ENCODE peak calls at places on chromosome 20, in six cellular contexts. One of them, this sample, is unnamed.

GRCh38 chr20:25317351-25318075 is 69.6 kb downstream of the PYGB start:
- DNase-seq in CD8-positive, alpha-beta memory T cell: no peak
- DNase-seq in aorta: no peak
- DNase-seq in testis: peak
- DNase-seq in upper lobe of right lung: peak
- DNase-seq in tibial artery: peak
- DNase-seq in this sample: no peak

GRCh38 chr20:17419459-17419858 is 111.7 kb downstream of the BFSP1 start:
- DNase-seq in upper lobe of right lung: no peak
- DNase-seq in tibial artery: no peak
- DNase-seq in testis: no peak
- DNase-seq in aorta: no peak
- DNase-seq in CD8-positive, alpha-beta memory T cell: no peak
- DNase-seq in this sample: no peak

GRCh38 chr20:1566701-1567100 is 9.2 kb upstream of the SIRPD start:
- DNase-seq in tibial artery: no peak
- DNase-seq in upper lobe of right lung: no peak
- DNase-seq in testis: no peak
- DNase-seq in CD8-positive, alpha-beta memory T cell: no peak
- DNase-seq in aorta: no peak
- DNase-seq in this sample: no peak

GRCh38 chr20:61768926-61769832 is 296.5 kb downstream of the TAF4 start:
- DNase-seq in CD8-positive, alpha-beta memory T cell: no peak
- DNase-seq in aorta: peak
- DNase-seq in testis: no peak
- DNase-seq in upper lobe of right lung: no peak
- DNase-seq in tibial artery: peak
- DNase-seq in this sample: no peak

GRCh38 chr20:6766433-6766832 is 1.1 kb upstream of the BMP2 start:
- DNase-seq in CD8-positive, alpha-beta memory T cell: no peak
- DNase-seq in aorta: no peak
- DNase-seq in upper lobe of right lung: no peak
- DNase-seq in tibial artery: no peak
- DNase-seq in testis: no peak
- DNase-seq in this sample: no peak

GRCh38 chr20:10982692-10983091 is 308.9 kb upstream of the JAG1 start:
- DNase-seq in tibial artery: peak
- DNase-seq in upper lobe of right lung: no peak
- DNase-seq in aorta: peak
- DNase-seq in testis: no peak
- DNase-seq in CD8-positive, alpha-beta memory T cell: no peak
- DNase-seq in this sample: no peak

GRCh38 chr20:33915726-33916331 is 77.9 kb upstream of the RALY start:
- DNase-seq in aorta: peak
- DNase-seq in upper lobe of right lung: peak
- DNase-seq in tibial artery: no peak
- DNase-seq in CD8-positive, alpha-beta memory T cell: peak
- DNase-seq in testis: peak
- DNase-seq in this sample: no peak

GRCh38 chr20:47654370-47654769 is 130.9 kb downstream of the SULF2 start:
- DNase-seq in aorta: no peak
- DNase-seq in upper lobe of right lung: no peak
- DNase-seq in tibial artery: no peak
- DNase-seq in testis: no peak
- DNase-seq in CD8-positive, alpha-beta memory T cell: no peak
- DNase-seq in this sample: no peak

GRCh38 chr20:48679603-48680002 is 148.2 kb downstream of the PREX1 start:
- DNase-seq in testis: no peak
- DNase-seq in aorta: peak
- DNase-seq in tibial artery: no peak
- DNase-seq in upper lobe of right lung: no peak
- DNase-seq in CD8-positive, alpha-beta memory T cell: no peak
- DNase-seq in this sample: no peak

GRCh38 chr20:50728486-50728980 is 2.8 kb upstream of the PARD6B start:
- DNase-seq in tibial artery: no peak
- DNase-seq in CD8-positive, alpha-beta memory T cell: no peak
- DNase-seq in upper lobe of right lung: no peak
- DNase-seq in testis: peak
- DNase-seq in aorta: no peak
- DNase-seq in this sample: no peak

GRCh38 chr20:61558726-61559125 is 306.7 kb downstream of the CDH4 start:
- DNase-seq in tibial artery: no peak
- DNase-seq in CD8-positive, alpha-beta memory T cell: no peak
- DNase-seq in aorta: no peak
- DNase-seq in testis: no peak
- DNase-seq in upper lobe of right lung: no peak
- DNase-seq in this sample: no peak

GRCh38 chr20:1225263-1225728 is 548 bp upstream of the RAD21L1 start:
- DNase-seq in aorta: no peak
- DNase-seq in testis: no peak
- DNase-seq in CD8-positive, alpha-beta memory T cell: no peak
- DNase-seq in upper lobe of right lung: no peak
- DNase-seq in tibial artery: no peak
- DNase-seq in this sample: no peak

GRCh38 chr20:36462440-36463211 is 78.7 kb upstream of the MYL9 start:
- DNase-seq in tibial artery: peak
- DNase-seq in testis: peak
- DNase-seq in CD8-positive, alpha-beta memory T cell: peak
- DNase-seq in aorta: peak
- DNase-seq in upper lobe of right lung: peak
- DNase-seq in this sample: no peak

GRCh38 chr20:49757597-49757996 is 43.9 kb upstream of the B4GALT5 start:
- DNase-seq in upper lobe of right lung: no peak
- DNase-seq in aorta: no peak
- DNase-seq in testis: no peak
- DNase-seq in CD8-positive, alpha-beta memory T cell: no peak
- DNase-seq in tibial artery: no peak
- DNase-seq in this sample: no peak

GRCh38 chr20:24501764-24502163 is 32.3 kb downstream of the SYNDIG1 start:
- DNase-seq in tibial artery: no peak
- DNase-seq in CD8-positive, alpha-beta memory T cell: no peak
- DNase-seq in aorta: no peak
- DNase-seq in upper lobe of right lung: no peak
- DNase-seq in testis: no peak
- DNase-seq in this sample: no peak

GRCh38 chr20:15895560-15896084 is 677.6 kb downstream of the KIF16B start:
- DNase-seq in CD8-positive, alpha-beta memory T cell: no peak
- DNase-seq in upper lobe of right lung: no peak
- DNase-seq in tibial artery: no peak
- DNase-seq in aorta: no peak
- DNase-seq in testis: no peak
- DNase-seq in this sample: no peak

GRCh38 chr20:51531141-51531710 is 11.3 kb downstream of the NFATC2 start:
- DNase-seq in upper lobe of right lung: no peak
- DNase-seq in aorta: no peak
- DNase-seq in CD8-positive, alpha-beta memory T cell: peak
- DNase-seq in testis: no peak
- DNase-seq in tibial artery: no peak
- DNase-seq in this sample: no peak

GRCh38 chr20:52799130-52799529 is 173.0 kb upstream of the TSHZ2 start:
- DNase-seq in CD8-positive, alpha-beta memory T cell: no peak
- DNase-seq in upper lobe of right lung: no peak
- DNase-seq in testis: no peak
- DNase-seq in aorta: no peak
- DNase-seq in tibial artery: no peak
- DNase-seq in this sample: no peak

GRCh38 chr20:49394264-49394663 is 88.2 kb downstream of the KCNB1 start:
- DNase-seq in CD8-positive, alpha-beta memory T cell: no peak
- DNase-seq in testis: no peak
- DNase-seq in upper lobe of right lung: no peak
- DNase-seq in tibial artery: peak
- DNase-seq in aorta: peak
- DNase-seq in this sample: no peak

GRCh38 chr20:35091808-35092523 is 641 bp downstream of the TRPC4AP start:
- DNase-seq in upper lobe of right lung: no peak
- DNase-seq in testis: peak
- DNase-seq in aorta: no peak
- DNase-seq in tibial artery: no peak
- DNase-seq in CD8-positive, alpha-beta memory T cell: no peak
- DNase-seq in this sample: no peak

GRCh38 chr20:33753763-33754162 is 22.0 kb downstream of the ZNF341 start:
- DNase-seq in CD8-positive, alpha-beta memory T cell: no peak
- DNase-seq in aorta: no peak
- DNase-seq in tibial artery: no peak
- DNase-seq in testis: no peak
- DNase-seq in upper lobe of right lung: no peak
- DNase-seq in this sample: no peak

DNA sequence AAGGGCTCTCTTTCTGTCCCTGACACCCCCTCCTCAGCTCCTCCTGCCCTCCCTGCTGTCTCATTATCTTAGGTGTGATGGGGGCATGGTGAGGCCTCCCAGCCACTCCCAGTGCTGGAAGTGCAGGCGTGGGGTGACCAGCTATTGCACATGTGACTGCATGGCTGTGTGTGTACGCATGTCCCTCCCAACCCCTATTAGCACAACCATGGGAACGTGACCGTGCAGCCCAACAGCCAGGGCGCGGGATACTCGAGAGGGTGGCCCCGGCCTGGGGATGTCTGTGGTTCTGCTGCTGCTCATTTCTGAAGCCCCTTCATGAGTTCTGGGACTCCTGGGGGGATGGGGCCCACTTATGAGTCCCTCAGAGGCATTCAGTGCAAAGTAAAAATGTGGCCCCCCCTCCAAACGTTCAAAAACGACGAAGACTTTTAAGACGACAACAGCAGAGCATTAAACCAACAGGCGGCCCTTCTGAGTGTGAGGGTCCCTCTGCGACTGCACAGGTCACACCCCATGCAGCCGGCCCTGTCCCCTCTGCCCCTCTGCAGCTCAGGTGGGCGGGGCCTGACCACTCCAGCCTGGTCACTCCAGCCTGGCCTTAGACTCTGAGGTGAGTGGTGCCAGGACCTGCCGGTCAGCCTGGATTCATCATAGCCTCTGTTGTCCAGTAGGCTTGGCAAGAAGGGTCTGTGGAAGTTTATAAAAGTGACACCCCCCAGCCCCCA is 51.1 kb downstream of the RBM38 start:
- DNase-seq in CD8-positive, alpha-beta memory T cell: no peak
- DNase-seq in aorta: no peak
- DNase-seq in testis: no peak
- DNase-seq in tibial artery: no peak
- DNase-seq in upper lobe of right lung: no peak
- DNase-seq in this sample: no peak
- H3K27ac ChIP-seq in CD8-positive, alpha-beta memory T cell: no peak
- H3K27ac ChIP-seq in aorta: no peak
- H3K27ac ChIP-seq in testis: peak
- H3K27ac ChIP-seq in tibial artery: peak
- H3K27ac ChIP-seq in upper lobe of right lung: no peak
- H3K27ac ChIP-seq in this sample: no peak

GRCh38 chr20:63500151-63500901 is 1.4 kb upstream of the EEF1A2 start:
- DNase-seq in upper lobe of right lung: peak
- DNase-seq in aorta: peak
- DNase-seq in testis: no peak
- DNase-seq in tibial artery: no peak
- DNase-seq in CD8-positive, alpha-beta memory T cell: peak
- DNase-seq in this sample: no peak
- H3K27ac ChIP-seq in upper lobe of right lung: no peak
- H3K27ac ChIP-seq in aorta: no peak
- H3K27ac ChIP-seq in testis: no peak
- H3K27ac ChIP-seq in tibial artery: no peak
- H3K27ac ChIP-seq in CD8-positive, alpha-beta memory T cell: no peak
- H3K27ac ChIP-seq in this sample: no peak

GRCh38 chr20:23314714-23315498 is 35.7 kb upstream of the NXT1 start:
- DNase-seq in upper lobe of right lung: no peak
- DNase-seq in testis: peak
- DNase-seq in tibial artery: peak
- DNase-seq in aorta: no peak
- DNase-seq in CD8-positive, alpha-beta memory T cell: no peak
- DNase-seq in this sample: no peak
- H3K27ac ChIP-seq in upper lobe of right lung: no peak
- H3K27ac ChIP-seq in testis: peak
- H3K27ac ChIP-seq in tibial artery: no peak
- H3K27ac ChIP-seq in aorta: no peak
- H3K27ac ChIP-seq in CD8-positive, alpha-beta memory T cell: no peak
- H3K27ac ChIP-seq in this sample: no peak

GRCh38 chr20:56359212-56360132 is 698 bp downstream of the FAM210B start:
- DNase-seq in upper lobe of right lung: peak
- DNase-seq in CD8-positive, alpha-beta memory T cell: peak
- DNase-seq in aorta: peak
- DNase-seq in tibial artery: peak
- DNase-seq in testis: peak
- DNase-seq in this sample: peak

GRCh38 chr20:56358600-56359211 is at the start of gene FAM210B:
- DNase-seq in testis: peak
- DNase-seq in aorta: peak
- DNase-seq in upper lobe of right lung: peak
- DNase-seq in tibial artery: peak
- DNase-seq in CD8-positive, alpha-beta memory T cell: peak
- DNase-seq in this sample: peak

GRCh38 chr20:56360899-56361199 is 2.1 kb downstream of the FAM210B start:
- DNase-seq in aorta: no peak
- DNase-seq in CD8-positive, alpha-beta memory T cell: no peak
- DNase-seq in tibial artery: no peak
- DNase-seq in upper lobe of right lung: no peak
- DNase-seq in testis: no peak
- DNase-seq in this sample: no peak

GRCh38 chr20:56361888-56362287 is 3.1 kb downstream of the FAM210B start:
- DNase-seq in upper lobe of right lung: no peak
- DNase-seq in aorta: no peak
- DNase-seq in testis: no peak
- DNase-seq in CD8-positive, alpha-beta memory T cell: no peak
- DNase-seq in tibial artery: no peak
- DNase-seq in this sample: no peak

GRCh38 chr20:56360133-56360898 is 1.5 kb downstream of the FAM210B start:
- DNase-seq in testis: no peak
- DNase-seq in CD8-positive, alpha-beta memory T cell: no peak
- DNase-seq in tibial artery: no peak
- DNase-seq in upper lobe of right lung: no peak
- DNase-seq in aorta: no peak
- DNase-seq in this sample: no peak
- H3K27ac ChIP-seq in testis: peak
- H3K27ac ChIP-seq in CD8-positive, alpha-beta memory T cell: peak
- H3K27ac ChIP-seq in tibial artery: peak
- H3K27ac ChIP-seq in upper lobe of right lung: peak
- H3K27ac ChIP-seq in aorta: no peak
- H3K27ac ChIP-seq in this sample: peak

DNA sequence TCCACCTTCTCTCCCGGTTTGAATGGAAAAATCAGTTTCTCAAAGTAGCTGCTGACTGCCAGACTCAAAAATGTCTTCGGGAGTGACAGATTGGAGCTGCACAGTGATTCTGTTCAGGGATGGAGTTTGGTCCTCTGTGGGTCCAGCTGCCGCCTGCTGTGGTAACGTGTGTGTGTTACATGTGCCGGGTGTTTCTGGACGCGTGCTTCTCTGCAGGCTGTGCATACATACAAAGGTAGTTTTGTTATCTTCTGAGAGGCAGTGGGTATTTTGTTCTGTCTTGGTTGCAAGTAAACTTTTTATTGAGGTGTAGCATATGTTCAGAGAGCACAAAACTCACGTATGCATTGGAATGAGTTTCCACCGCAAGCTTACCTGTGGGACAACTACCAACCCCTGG is 41.3 kb upstream of the NAA20 start:
- DNase-seq in testis: peak
- DNase-seq in upper lobe of right lung: no peak
- DNase-seq in tibial artery: no peak
- DNase-seq in CD8-positive, alpha-beta memory T cell: no peak
- DNase-seq in aorta: no peak
- DNase-seq in this sample: peak
- H3K27ac ChIP-seq in testis: peak
- H3K27ac ChIP-seq in upper lobe of right lung: peak
- H3K27ac ChIP-seq in tibial artery: peak
- H3K27ac ChIP-seq in CD8-positive, alpha-beta memory T cell: no peak
- H3K27ac ChIP-seq in aorta: peak
- H3K27ac ChIP-seq in this sample: peak

GRCh38 chr20:58384821-58385220 is 4.2 kb upstream of the VAPB start:
- DNase-seq in testis: no peak
- DNase-seq in tibial artery: no peak
- DNase-seq in CD8-positive, alpha-beta memory T cell: no peak
- DNase-seq in upper lobe of right lung: no peak
- DNase-seq in aorta: no peak
- DNase-seq in this sample: no peak
- H3K27ac ChIP-seq in testis: no peak
- H3K27ac ChIP-seq in tibial artery: no peak
- H3K27ac ChIP-seq in CD8-positive, alpha-beta memory T cell: no peak
- H3K27ac ChIP-seq in upper lobe of right lung: no peak
- H3K27ac ChIP-seq in aorta: no peak
- H3K27ac ChIP-seq in this sample: no peak